ENCODE peak calls at places on chromosomes 11 and 22, in eight cellular contexts. E is naive thymus-derived CD4-positive, alpha-beta T cell; K is stomach; B is effector memory CD4-positive, alpha-beta T cell; Y is pancreas; P is left ventricle myocardium inferior; V is body of pancreas; L is A549. W is an unnamed sample.

GRCh38 chr11:128522943-128523518 is 64.3 kb downstream of the ETS1 start:
- DNase-seq in Y (no peak), V (no peak), E (peak), P (no peak), B (peak), K (no peak), L (no peak), W (no peak)

GRCh38 chr11:83521647-83522596 is 235.8 kb upstream of the CCDC90B start:
- DNase-seq in P (no peak), L (no peak), V (no peak), E (no peak), Y (no peak), B (no peak), K (no peak), W (peak)

GRCh38 chr11:57440744-57441414 is 14.0 kb upstream of the SLC43A3 start:
- DNase-seq in Y (no peak), V (no peak), B (no peak), L (no peak), E (no peak), P (no peak), K (no peak), W (no peak)

GRCh38 chr11:76207642-76208378 is 1.5 kb upstream of the WNT11 start:
- DNase-seq in E (peak), B (peak), L (peak), P (peak), V (peak), K (peak), Y (peak), W (peak)

GRCh38 chr22:37485006-37485713 is 1.0 kb downstream of the MFNG start:
- DNase-seq in K (no peak), E (peak), L (no peak), Y (no peak), B (peak), V (no peak), P (no peak), W (no peak)

GRCh38 chr11:111512296-111513239 is at the start of gene BTG4:
- DNase-seq in K (no peak), V (no peak), Y (no peak), L (peak), B (no peak), P (no peak), E (peak), W (no peak)

GRCh38 chr22:50252081-50253045 is 1.3 kb upstream of the HDAC10 start:
- DNase-seq in B (peak), V (peak), L (no peak), E (peak), K (peak), Y (peak), P (peak), W (peak)

GRCh38 chr11:119471329-119471728 is 48.4 kb upstream of the THY1 start:
- DNase-seq in K (no peak), Y (no peak), B (no peak), V (no peak), P (no peak), L (no peak), E (no peak), W (no peak)

GRCh38 chr22:23273445-23274145 is 93.3 kb downstream of the BCR start:
- DNase-seq in E (no peak), Y (no peak), L (no peak), B (no peak), K (no peak), V (no peak), P (no peak), W (no peak)

GRCh38 chr11:64969209-64969608 is 2.7 kb downstream of the MAJIN start:
- DNase-seq in L (no peak), Y (no peak), V (no peak), B (no peak), K (no peak), P (no peak), E (no peak), W (peak)

GRCh38 chr11:7882860-7883259 is 48.2 kb downstream of the OR10A6 start:
- DNase-seq in V (no peak), P (no peak), E (no peak), K (no peak), B (no peak), Y (no peak), L (no peak), W (no peak)

GRCh38 chr22:42439821-42440674 is 7.8 kb upstream of the NFAM1 start:
- DNase-seq in Y (no peak), L (no peak), E (no peak), V (peak), P (no peak), K (peak), B (no peak), W (no peak)

GRCh38 chr11:639324-639977 is 2.4 kb downstream of the DRD4 start:
- DNase-seq in E (no peak), P (no peak), B (no peak), L (no peak), Y (no peak), V (no peak), K (no peak), W (no peak)

GRCh38 chr11:47215366-47215925 is 672 bp downstream of the DDB2 start:
- DNase-seq in P (no peak), K (no peak), L (peak), B (no peak), Y (no peak), V (no peak), E (no peak), W (no peak)

GRCh38 chr22:37154925-37155712 is 5.4 kb upstream of the IL2RB start:
- DNase-seq in Y (no peak), V (no peak), B (no peak), K (no peak), E (no peak), L (no peak), P (no peak), W (no peak)

GRCh38 chr11:44260081-44260480 is 49.9 kb downstream of the ALX4 start:
- DNase-seq in V (no peak), K (no peak), Y (no peak), B (no peak), L (no peak), P (no peak), E (no peak), W (no peak)

GRCh38 chr11:13952668-13953067 is 9.9 kb upstream of the SPON1 start:
- DNase-seq in V (no peak), L (no peak), K (no peak), Y (no peak), P (no peak), B (no peak), E (no peak), W (no peak)

GRCh38 chr22:42368379-42369249 is 63.6 kb downstream of the NFAM1 start:
- DNase-seq in Y (no peak), E (peak), L (no peak), K (no peak), P (peak), B (peak), V (no peak), W (no peak)

GRCh38 chr11:75273989-75274391 is 33.4 kb downstream of the TPBGL start:
- DNase-seq in L (no peak), B (no peak), E (no peak), Y (no peak), P (no peak), K (peak), V (peak), W (no peak)

GRCh38 chr22:24421428-24421931 is 5.9 kb upstream of the ADORA2A start:
- DNase-seq in B (no peak), L (peak), P (no peak), E (peak), K (no peak), V (no peak), Y (no peak), W (no peak)

GRCh38 chr11:47413908-47414684 is 5.7 kb downstream of the SLC39A13 start:
- DNase-seq in B (no peak), L (no peak), P (no peak), K (no peak), E (no peak), V (no peak), Y (no peak), W (no peak)

GRCh38 chr11:131875611-131876010 is 505.2 kb downstream of the NTM start:
- DNase-seq in P (no peak), E (no peak), B (no peak), V (no peak), L (no peak), Y (no peak), K (no peak), W (no peak)

GRCh38 chr11:61174949-61175348 is 13.7 kb upstream of the VPS37C start:
- DNase-seq in V (no peak), P (no peak), K (peak), B (no peak), Y (no peak), L (no peak), E (no peak), W (no peak)

GRCh38 chr11:76736266-76736665 is 46.9 kb upstream of the TSKU start:
- DNase-seq in V (no peak), L (no peak), Y (no peak), K (no peak), B (no peak), E (no peak), P (no peak), W (no peak)

GRCh38 chr22:43217285-43218030 is 30.5 kb upstream of the TTLL12 start:
- DNase-seq in Y (no peak), K (no peak), L (no peak), B (no peak), E (no peak), P (no peak), V (no peak), W (no peak)

GRCh38 chr11:75279273-75279672 is 38.7 kb downstream of the TPBGL start:
- DNase-seq in B (no peak), E (peak), L (no peak), V (no peak), Y (no peak), P (peak), K (no peak), W (no peak)

GRCh38 chr11:109970516-109971183 is 122.5 kb upstream of the ZC3H12C start:
- DNase-seq in B (no peak), E (no peak), K (no peak), V (no peak), Y (no peak), P (no peak), L (no peak), W (no peak)

GRCh38 chr11:128891410-128891861 is 280 bp downstream of the KCNJ5 start:
- DNase-seq in P (no peak), V (no peak), E (no peak), B (no peak), Y (peak), K (no peak), L (no peak), W (no peak)

GRCh38 chr11:112000703-112001102 is 24.5 kb upstream of the DLAT start:
- DNase-seq in Y (no peak), B (no peak), V (no peak), K (no peak), L (no peak), P (no peak), E (no peak), W (no peak)

GRCh38 chr11:78209478-78209877 is 20.8 kb downstream of the USP35 start:
- DNase-seq in Y (no peak), E (no peak), B (no peak), V (no peak), K (no peak), P (peak), L (no peak), W (no peak)

GRCh38 chr22:42283288-42284229 is 13.1 kb upstream of the TCF20 start:
- DNase-seq in K (no peak), P (no peak), L (no peak), E (peak), B (peak), Y (no peak), V (no peak), W (no peak)

GRCh38 chr22:48918585-48919186 is 909.0 kb downstream of the BRD1 start:
- DNase-seq in L (no peak), E (no peak), P (no peak), Y (no peak), B (no peak), K (peak), V (no peak), W (no peak)

GRCh38 chr11:16785520-16786128 is 47.2 kb downstream of the C11orf58 start:
- DNase-seq in E (no peak), Y (peak), L (peak), V (peak), P (peak), K (peak), B (no peak), W (peak)

GRCh38 chr11:120212259-120212888 is 1.5 kb downstream of the OAF start:
- DNase-seq in Y (no peak), P (no peak), L (no peak), K (no peak), V (no peak), E (no peak), B (no peak), W (no peak)

GRCh38 chr11:297666-298405 is 1.5 kb downstream of the IFITM5 start:
- DNase-seq in L (no peak), Y (no peak), E (peak), B (no peak), V (peak), P (peak), K (no peak), W (no peak)

GRCh38 chr22:29370556-29370955 is 17.8 kb downstream of the AP1B1 start:
- DNase-seq in B (no peak), Y (no peak), L (no peak), E (no peak), V (no peak), K (no peak), P (no peak), W (no peak)

GRCh38 chr22:29369460-29369859 is 18.9 kb downstream of the AP1B1 start:
- DNase-seq in E (no peak), P (peak), B (no peak), V (no peak), Y (no peak), L (no peak), K (no peak), W (no peak)
- H3K27ac ChIP-seq in E (no peak), P (peak), B (no peak), V (no peak), Y (no peak), L (no peak), K (no peak), W (no peak)

DNA sequence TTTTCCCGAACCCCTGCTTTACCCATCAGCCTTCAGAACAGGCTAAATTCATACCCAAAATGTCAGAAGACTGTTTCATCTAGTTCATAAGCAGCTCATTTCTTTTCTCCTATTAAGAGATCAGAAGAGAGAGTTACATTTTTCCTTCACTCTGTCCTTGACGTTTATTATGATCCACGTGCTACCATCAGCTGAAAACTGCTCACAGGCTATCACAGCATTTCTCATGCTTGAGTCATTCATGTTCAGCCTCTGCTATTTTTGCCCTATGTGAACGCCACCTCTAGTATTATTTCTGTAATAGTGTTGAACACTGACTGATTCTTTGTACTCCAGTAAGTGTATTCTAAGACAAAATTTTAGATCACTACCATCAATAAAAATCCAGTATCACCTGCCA is 51.9 kb downstream of the SLC1A2 start:
- DNase-seq in Y (no peak), B (no peak), V (no peak), P (no peak), L (no peak), E (no peak), K (no peak), W (peak)
- H3K27ac ChIP-seq in Y (no peak), B (no peak), V (no peak), P (peak), L (no peak), E (no peak), K (no peak), W (no peak)

GRCh38 chr22:20578707-20579106 is 71.3 kb downstream of the MED15 start:
- DNase-seq in E (no peak), V (no peak), L (no peak), Y (no peak), K (no peak), B (no peak), P (no peak), W (no peak)
- H3K27ac ChIP-seq in E (no peak), V (no peak), L (no peak), Y (no peak), K (no peak), B (no peak), P (no peak), W (peak)

GRCh38 chr11:58621586-58622262 is 741 bp upstream of the CNTF start:
- DNase-seq in L (no peak), E (no peak), K (no peak), P (no peak), Y (no peak), B (no peak), V (no peak), W (no peak)
- H3K27ac ChIP-seq in L (no peak), E (peak), K (no peak), P (peak), Y (no peak), B (no peak), V (no peak), W (no peak)

GRCh38 chr11:11450744-11451362 is 97.8 kb upstream of the CSNK2A3 start:
- DNase-seq in V (no peak), B (no peak), L (no peak), P (no peak), K (no peak), E (no peak), Y (no peak), W (peak)
- H3K27ac ChIP-seq in V (no peak), B (no peak), L (peak), P (no peak), K (no peak), E (no peak), Y (no peak), W (peak)

DNA sequence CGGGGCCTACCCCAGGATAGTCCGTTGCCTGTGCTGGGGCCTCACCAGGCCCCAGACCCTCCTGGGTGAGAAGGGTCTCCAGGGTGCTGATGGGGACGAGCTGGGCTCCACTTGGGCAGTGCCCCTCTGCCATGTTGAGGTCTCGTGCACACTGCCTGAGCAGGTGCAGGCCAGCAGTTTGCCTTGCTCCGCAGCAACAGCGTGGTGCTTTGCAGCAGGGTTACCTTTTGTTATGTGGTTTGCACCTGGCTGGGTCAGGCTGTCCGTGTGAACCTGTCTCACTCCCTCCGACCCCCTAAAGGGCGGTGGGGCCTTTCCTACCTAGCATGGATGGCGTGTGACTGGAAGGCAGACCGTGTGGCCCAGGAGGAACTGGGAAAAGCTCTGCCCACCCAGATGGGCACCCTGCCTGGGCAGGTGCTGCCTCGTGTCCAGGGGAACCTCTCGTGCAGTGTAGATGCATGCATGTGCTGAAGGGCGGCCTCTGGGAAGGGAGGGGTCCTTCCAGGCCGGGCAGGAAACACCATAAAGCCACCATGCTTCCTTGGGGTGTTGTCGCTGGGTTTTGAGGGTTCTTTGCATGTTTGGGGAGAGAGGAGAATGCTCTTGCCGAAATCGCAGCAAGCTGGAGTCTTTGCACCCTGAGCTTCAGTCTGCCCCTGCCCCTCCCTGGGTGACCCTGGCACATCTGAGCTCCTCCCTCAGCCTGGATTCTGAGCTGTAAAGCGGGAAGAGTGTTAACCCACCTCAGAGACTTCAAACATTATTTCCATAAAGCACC is 75.4 kb upstream of the PPARA start:
- DNase-seq in P (peak), L (no peak), B (no peak), V (peak), E (no peak), Y (no peak), K (peak), W (no peak)
- H3K27ac ChIP-seq in P (peak), L (peak), B (no peak), V (peak), E (no peak), Y (peak), K (peak), W (peak)

DNA sequence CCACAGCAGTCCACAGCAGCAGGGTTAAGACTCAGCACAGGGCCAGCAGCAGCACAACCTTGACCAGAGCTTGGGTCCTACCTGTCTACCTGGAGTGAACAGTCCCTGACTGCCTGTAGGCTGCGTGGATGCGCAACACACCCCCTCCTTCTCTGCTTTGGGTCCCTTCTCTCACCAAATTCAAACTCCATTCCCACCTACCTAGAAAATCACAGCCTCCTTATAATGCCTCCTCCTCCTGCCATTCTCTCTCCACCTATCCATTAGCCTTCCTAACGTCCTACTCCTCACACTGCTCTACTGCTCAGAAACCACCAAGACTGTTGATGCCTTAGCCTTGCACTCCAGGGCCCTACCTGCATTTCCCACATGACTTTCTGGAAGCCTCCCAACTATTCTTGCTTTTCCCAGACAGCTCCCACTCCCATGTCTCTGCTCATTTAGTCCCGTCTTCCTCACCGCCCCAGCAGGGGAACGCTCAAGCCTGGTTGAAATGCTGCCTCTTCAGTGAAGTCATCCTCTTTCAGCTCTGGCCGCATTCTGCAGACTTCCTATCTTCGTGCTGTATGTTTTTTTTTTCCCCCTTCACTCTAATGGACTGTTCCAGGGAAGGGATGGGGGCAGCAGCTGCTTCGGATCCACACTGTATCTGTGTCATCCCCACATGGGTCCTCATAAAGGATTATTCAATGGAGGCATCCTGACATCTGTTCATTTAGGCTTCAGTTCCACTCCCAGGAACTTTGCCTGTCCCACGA is 3.3 kb downstream of the IL18BP start:
- DNase-seq in L (no peak), Y (no peak), K (no peak), B (no peak), E (no peak), V (no peak), P (no peak), W (no peak)
- H3K27ac ChIP-seq in L (no peak), Y (no peak), K (no peak), B (no peak), E (no peak), V (no peak), P (no peak), W (peak)